ENCODE peak calls at places on chromosome 6, in six cellular contexts. E, J, Q, G, F and S are unnamed samples.

GRCh38 chr6:150053450-150053849 is 15.5 kb downstream of the ULBP3 start:
- DNase-seq in E (no peak), J (no peak), Q (no peak), G (no peak), F (no peak), S (no peak)

GRCh38 chr6:44217332-44218143 is 812 bp downstream of the MYMX start:
- DNase-seq in E (no peak), J (peak), Q (peak), G (peak), F (no peak), S (no peak)

GRCh38 chr6:169722362-169723199 is 1.7 kb downstream of the PHF10 start:
- DNase-seq in E (no peak), J (no peak), Q (peak), G (peak), F (peak), S (no peak)

GRCh38 chr6:32081168-32081624 is 27.9 kb downstream of the TNXB start:
- DNase-seq in E (no peak), J (no peak), Q (no peak), G (peak), F (no peak), S (no peak)

GRCh38 chr6:34469499-34469898 is 3.6 kb downstream of the PACSIN1 start:
- DNase-seq in E (no peak), J (no peak), Q (no peak), G (no peak), F (no peak), S (no peak)

GRCh38 chr6:17289491-17290106 is 8.4 kb downstream of the RBM24 start:
- DNase-seq in E (no peak), J (peak), Q (no peak), G (peak), F (no peak), S (no peak)

GRCh38 chr6:33213166-33213988 is 5.1 kb downstream of the RING1 start:
- DNase-seq in E (no peak), J (no peak), Q (peak), G (no peak), F (no peak), S (no peak)

GRCh38 chr6:3259491-3259958 is 778 bp downstream of the PSMG4 start:
- DNase-seq in E (no peak), J (peak), Q (no peak), G (no peak), F (peak), S (no peak)

GRCh38 chr6:160461641-160462040 is 113.5 kb downstream of the SLC22A3 start:
- DNase-seq in E (no peak), J (no peak), Q (no peak), G (peak), F (peak), S (no peak)

GRCh38 chr6:12232821-12233220 is 57.3 kb upstream of the EDN1 start:
- DNase-seq in E (no peak), J (no peak), Q (no peak), G (no peak), F (no peak), S (no peak)

GRCh38 chr6:68636710-68637470 is 1.8 kb downstream of the ADGRB3 start:
- DNase-seq in E (no peak), J (no peak), Q (no peak), G (no peak), F (no peak), S (no peak)

GRCh38 chr6:106546322-106547052 is 82.8 kb downstream of the RTN4IP1 start:
- DNase-seq in E (peak), J (no peak), Q (no peak), G (peak), F (no peak), S (no peak)

GRCh38 chr6:27720607-27721580 is 191.3 kb downstream of the OR2B2 start:
- DNase-seq in E (peak), J (no peak), Q (no peak), G (peak), F (no peak), S (no peak)
- H3K4me3 ChIP-seq in E (peak), J (no peak), Q (no peak), G (peak), F (no peak), S (peak)

GRCh38 chr6:4894049-4894448 is 109.8 kb downstream of the RPP40 start:
- DNase-seq in E (no peak), J (no peak), Q (no peak), G (no peak), F (no peak), S (no peak)

GRCh38 chr6:4899249-4899648 is 104.6 kb downstream of the RPP40 start:
- DNase-seq in E (no peak), J (no peak), Q (no peak), G (no peak), F (no peak), S (no peak)

GRCh38 chr6:4892785-4893485 is 110.9 kb downstream of the RPP40 start:
- DNase-seq in E (no peak), J (no peak), Q (peak), G (no peak), F (no peak), S (no peak)

GRCh38 chr6:4896401-4896800 is 107.4 kb downstream of the RPP40 start:
- DNase-seq in E (no peak), J (no peak), Q (no peak), G (no peak), F (no peak), S (no peak)

DNA sequence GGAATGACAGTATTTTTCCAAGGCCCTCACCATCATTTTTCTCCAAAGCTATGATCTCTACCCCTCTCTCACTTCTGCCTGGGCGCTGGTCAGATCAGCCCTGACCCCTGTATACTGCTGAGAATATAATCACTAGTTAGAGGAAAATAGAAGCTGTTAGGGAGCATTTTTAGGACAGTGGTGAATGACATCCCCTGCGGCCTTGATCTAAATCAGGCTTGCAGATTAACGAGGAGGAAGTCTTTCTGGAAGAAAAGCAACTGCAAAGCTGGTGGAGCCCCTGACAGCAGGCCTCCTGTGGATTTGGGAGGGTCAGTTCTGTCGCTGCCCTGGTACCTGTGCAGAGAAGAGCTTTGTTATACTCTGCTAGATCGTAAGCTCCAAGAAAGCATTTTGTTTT is 107.9 kb downstream of the RPP40 start:
- DNase-seq in E (no peak), J (no peak), Q (no peak), G (no peak), F (no peak), S (no peak)
- TF ChIP-seq CTCF in E (no peak), J (no peak), Q (no peak), G (no peak), F (no peak), S (no peak)

GRCh38 chr6:25369043-25369442 is 89.9 kb downstream of the CARMIL1 start:
- DNase-seq in E (no peak), J (no peak), Q (no peak), G (no peak), F (no peak), S (no peak)
- H3K4me3 ChIP-seq in E (no peak), J (no peak), Q (no peak), G (no peak), F (no peak), S (no peak)

GRCh38 chr6:111873178-111874029 is at the start of gene FYN:
- DNase-seq in E (peak), J (peak), Q (peak), G (peak), F (peak), S (peak)
- TF ChIP-seq CTCF in E (no peak), J (peak), Q (peak), G (peak), F (peak), S (no peak)